ENCODE peak calls at places on chromosomes 12 and 14, in nine cellular contexts. X, K, G, J, H, V, D, Y and F are unnamed samples. For H3K4me1, the result is how much of the 10 kb centered on the place peaks cover.

GRCh38 chr12:120093336-120093591 is 23.3 kb downstream of the RAB35 start:
- DNase-seq in X (no peak), Y (no peak), H (no peak), G (no peak), D (no peak), J (no peak), V (no peak), K (no peak), F (no peak)

GRCh38 chr12:14283489-14284144 is 81.9 kb upstream of the ATF7IP start:
- DNase-seq in V (no peak), J (no peak), H (no peak), G (no peak), Y (no peak), K (no peak), D (no peak), X (no peak), F (no peak)

GRCh38 chr14:60092516-60092915 is 793 bp downstream of the PCNX4 start:
- DNase-seq in H (no peak), G (peak), Y (peak), V (no peak), J (no peak), K (peak), X (no peak), D (no peak), F (no peak)

GRCh38 chr12:11707535-11707934 is 58.1 kb downstream of the ETV6 start:
- DNase-seq in X (no peak), H (peak), Y (no peak), V (no peak), D (no peak), J (no peak), G (peak), K (peak), F (no peak)

GRCh38 chr12:100229876-100230275 is 29.3 kb downstream of the ACTR6 start:
- DNase-seq in J (no peak), K (no peak), V (no peak), X (no peak), D (no peak), H (no peak), G (no peak), Y (no peak), F (no peak)

GRCh38 chr12:14408208-14408607 is 42.7 kb downstream of the ATF7IP start:
- DNase-seq in V (no peak), H (no peak), X (no peak), J (no peak), G (no peak), Y (peak), K (peak), D (no peak), F (no peak)

GRCh38 chr14:77045570-77045890 is 17.0 kb upstream of the IRF2BPL start:
- DNase-seq in Y (no peak), V (no peak), D (no peak), K (no peak), X (no peak), H (no peak), G (peak), J (no peak), F (peak)

GRCh38 chr12:19230896-19231295 is 101.4 kb downstream of the PLEKHA5 start:
- DNase-seq in Y (no peak), X (no peak), G (no peak), D (no peak), V (no peak), J (no peak), H (no peak), K (no peak), F (no peak)

GRCh38 chr14:74638970-74639369 is 26.9 kb upstream of the LTBP2 start:
- DNase-seq in J (no peak), G (no peak), Y (no peak), H (no peak), V (no peak), K (no peak), X (no peak), D (no peak), F (no peak)

GRCh38 chr12:103571286-103571685 is 15.8 kb upstream of the STAB2 start:
- DNase-seq in H (peak), K (peak), X (no peak), J (no peak), G (no peak), D (no peak), V (peak), Y (peak), F (no peak)

GRCh38 chr12:102961488-102961801 is 4.0 kb downstream of the ASCL1 start:
- DNase-seq in X (no peak), J (no peak), Y (no peak), H (no peak), V (no peak), K (no peak), G (no peak), D (no peak), F (no peak)

GRCh38 chr14:86973177-86973576 is 1019.8 kb downstream of the GALC start:
- DNase-seq in V (no peak), H (no peak), D (no peak), Y (no peak), X (no peak), G (no peak), K (no peak), J (no peak), F (no peak)

GRCh38 chr12:50541139-50541538 is 36.4 kb downstream of the DIP2B start:
- DNase-seq in V (no peak), G (no peak), H (no peak), Y (no peak), J (no peak), D (no peak), K (no peak), X (no peak), F (no peak)

GRCh38 chr14:50082784-50083466 is 33.4 kb downstream of the VCPKMT start:
- DNase-seq in K (no peak), J (no peak), G (no peak), D (peak), V (no peak), H (no peak), X (no peak), Y (no peak), F (peak)

GRCh38 chr12:102833687-102834435 is 83.2 kb downstream of the PAH start:
- DNase-seq in X (no peak), D (no peak), Y (peak), V (no peak), G (no peak), J (no peak), K (peak), H (no peak), F (no peak)

GRCh38 chr14:20477211-20477876 is 8.1 kb downstream of the PNP start:
- DNase-seq in K (peak), X (no peak), J (no peak), H (peak), G (peak), D (peak), Y (no peak), V (no peak), F (peak)

DNA sequence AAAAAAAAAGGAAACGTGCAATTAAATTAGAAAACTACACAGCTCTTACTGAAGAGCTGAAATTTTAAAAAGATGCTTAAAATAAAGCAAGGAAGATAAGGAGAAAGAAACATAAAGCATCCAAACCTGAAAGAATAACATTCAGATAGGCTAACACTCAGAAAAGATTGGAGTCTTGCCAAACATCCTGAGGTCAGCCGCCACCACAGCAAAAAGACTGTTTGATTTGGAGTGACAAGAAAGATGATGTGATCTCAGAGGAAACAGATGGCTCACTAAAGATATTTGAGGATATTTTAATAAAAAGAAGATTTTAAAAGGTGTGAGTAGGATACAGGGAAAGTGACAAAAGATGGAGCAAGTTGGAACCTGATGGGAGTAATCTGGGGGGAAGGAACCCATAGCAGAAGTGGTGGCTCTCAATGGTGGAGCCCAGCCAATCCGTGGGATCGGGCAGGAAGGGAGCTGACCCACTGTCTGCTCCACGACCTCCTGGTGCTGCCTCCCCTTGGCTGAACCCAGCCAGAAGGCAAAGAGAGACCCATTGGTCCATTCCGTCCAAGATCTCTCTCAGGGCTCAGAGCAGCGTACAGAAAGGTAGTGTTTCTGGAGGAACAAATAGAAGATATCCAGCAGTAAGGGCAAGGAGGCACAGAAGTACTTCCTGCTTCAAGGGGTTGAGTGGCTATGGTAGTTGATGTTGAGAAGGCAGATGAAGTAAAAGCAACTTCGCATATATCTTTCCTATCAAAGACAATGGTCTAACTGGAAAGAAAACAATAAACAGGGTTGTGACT is 469.6 kb downstream of the RGS6 start:
- DNase-seq in K (no peak), Y (no peak), G (no peak), V (no peak), H (no peak), J (no peak), D (no peak), X (no peak), F (no peak)
- H3K4me3 ChIP-seq in K (no peak), Y (no peak), G (no peak), V (no peak), H (no peak), J (no peak), D (no peak), X (no peak), F (no peak)

GRCh38 chr14:22263961-22264360 is 325.1 kb downstream of the DAD1 start:
- DNase-seq in Y (no peak), G (no peak), K (no peak), D (no peak), H (no peak), V (no peak), J (no peak), X (no peak), F (no peak)
- H3K4me1 ChIP-seq in Y (under half), G (under half), K (under half), D (under half), H (under half), V (under half), J (under half), X (under half), F (under half)

DNA sequence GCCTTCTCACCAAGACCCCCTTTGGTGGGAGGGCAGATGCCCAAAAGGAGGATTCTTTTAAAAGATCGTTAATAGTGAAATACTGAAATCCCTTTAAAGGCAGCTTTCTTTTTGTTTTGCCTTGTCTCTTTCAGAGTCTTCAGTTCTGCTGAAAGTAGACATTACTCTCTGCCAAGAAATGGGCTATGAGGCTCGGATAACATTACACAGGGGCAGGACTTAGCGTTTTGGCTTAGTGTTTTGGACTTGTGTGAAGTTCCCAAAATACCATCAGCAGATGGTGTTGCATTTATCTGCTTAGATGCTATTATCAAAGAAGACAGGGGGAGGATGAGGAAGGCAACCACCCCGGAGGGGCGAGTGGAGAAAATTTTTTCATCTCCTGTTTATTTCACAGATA is 88.3 kb upstream of the METAP2 start:
- DNase-seq in Y (no peak), G (no peak), X (no peak), J (no peak), K (no peak), V (no peak), D (no peak), H (no peak), F (no peak)
- H3K4me3 ChIP-seq in Y (no peak), G (no peak), X (peak), J (no peak), K (no peak), V (no peak), D (no peak), H (peak), F (peak)

DNA sequence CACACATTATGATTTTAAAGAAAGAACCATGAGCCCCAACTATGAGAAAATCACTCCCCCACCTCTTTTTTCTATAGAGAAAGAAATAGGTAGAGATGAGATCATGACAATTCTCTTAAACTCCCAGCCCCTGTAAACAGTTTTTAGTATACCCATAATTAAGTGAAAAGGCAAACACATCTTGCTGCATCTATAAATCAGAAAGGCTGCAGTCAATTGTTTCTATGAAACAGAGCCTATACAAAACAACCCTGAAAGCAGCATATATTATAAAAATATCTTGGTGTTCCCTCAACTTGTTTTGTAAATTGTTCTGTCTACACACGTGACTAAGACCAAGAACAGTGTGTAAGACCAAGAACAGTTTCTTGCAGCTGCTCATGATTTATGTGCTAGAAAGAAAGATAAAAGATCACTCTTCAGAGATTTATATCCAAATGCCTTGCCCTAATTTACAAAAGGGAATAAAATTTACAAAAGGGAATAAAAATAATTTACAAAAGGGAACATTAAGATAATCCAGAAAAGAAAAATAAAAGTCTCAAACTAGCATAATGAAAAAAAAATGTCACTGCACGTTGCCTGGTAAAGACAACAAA is 4.8 kb downstream of the KITLG start:
- DNase-seq in K (no peak), H (no peak), X (no peak), D (no peak), Y (no peak), J (no peak), G (no peak), V (no peak), F (no peak)
- H3K4me1 ChIP-seq in K (under half), H (half or more), X (under half), D (under half), Y (under half), J (under half), G (under half), V (under half), F (under half)

GRCh38 chr12:48972213-48973021 is 882 bp upstream of the WNT10B start:
- DNase-seq in X (no peak), K (no peak), H (no peak), V (peak), D (no peak), J (no peak), Y (no peak), G (no peak), F (no peak)

GRCh38 chr12:48969160-48969771 is 2.3 kb downstream of the WNT10B start:
- DNase-seq in V (no peak), G (no peak), D (no peak), X (no peak), Y (no peak), K (no peak), H (no peak), J (no peak), F (no peak)

GRCh38 chr12:48969847-48970701 is 1.5 kb downstream of the WNT10B start:
- DNase-seq in Y (no peak), D (peak), G (no peak), K (peak), J (no peak), X (no peak), V (peak), H (no peak), F (no peak)

GRCh38 chr12:48973084-48973483 is 1.5 kb upstream of the WNT10B start:
- DNase-seq in Y (no peak), J (no peak), K (no peak), D (no peak), V (no peak), X (no peak), G (no peak), H (no peak), F (no peak)

GRCh38 chr12:48970702-48971334 is 717 bp downstream of the WNT10B start:
- DNase-seq in Y (no peak), K (no peak), V (no peak), J (no peak), D (no peak), H (no peak), G (no peak), X (no peak), F (no peak)
- H3K4me3 ChIP-seq in Y (peak), K (peak), V (no peak), J (peak), D (peak), H (peak), G (no peak), X (peak), F (peak)

GRCh38 chr14:92560106-92560865 is 46.7 kb downstream of the RIN3 start:
- DNase-seq in H (no peak), D (no peak), Y (no peak), K (no peak), V (no peak), X (no peak), G (no peak), J (no peak), F (no peak)

GRCh38 chr14:92563359-92563758 is 49.8 kb downstream of the RIN3 start:
- DNase-seq in J (no peak), H (no peak), Y (no peak), V (no peak), X (no peak), K (no peak), G (no peak), D (no peak), F (no peak)

GRCh38 chr14:92559486-92559885 is 45.9 kb downstream of the RIN3 start:
- DNase-seq in K (no peak), G (no peak), D (no peak), J (no peak), V (no peak), X (no peak), H (no peak), Y (no peak), F (no peak)

GRCh38 chr14:92564361-92565039 is 50.9 kb downstream of the RIN3 start:
- DNase-seq in X (no peak), K (no peak), V (peak), G (peak), Y (no peak), H (peak), D (no peak), J (no peak), F (no peak)

GRCh38 chr14:92561906-92562489 is 48.4 kb downstream of the RIN3 start:
- DNase-seq in D (no peak), H (no peak), Y (no peak), K (no peak), J (no peak), V (no peak), G (no peak), X (no peak), F (no peak)
- H3K4me1 ChIP-seq in D (under half), H (under half), Y (under half), K (under half), J (under half), V (under half), G (under half), X (under half), F (under half)

GRCh38 chr14:37201724-37202123 is 4.0 kb downstream of the MIPOL1 start:
- DNase-seq in K (no peak), V (no peak), X (no peak), J (no peak), Y (no peak), H (no peak), D (no peak), G (no peak), F (no peak)
- H3K4me3 ChIP-seq in K (no peak), V (no peak), X (no peak), J (no peak), Y (no peak), H (no peak), D (no peak), G (no peak), F (no peak)

GRCh38 chr14:68367444-68368014 is 425.3 kb downstream of the ZFP36L1 start:
- DNase-seq in V (no peak), K (no peak), H (no peak), X (no peak), J (no peak), G (no peak), D (no peak), Y (no peak), F (no peak)
- H3K4me1 ChIP-seq in V (under half), K (under half), H (under half), X (under half), J (under half), G (under half), D (under half), Y (under half), F (under half)

DNA sequence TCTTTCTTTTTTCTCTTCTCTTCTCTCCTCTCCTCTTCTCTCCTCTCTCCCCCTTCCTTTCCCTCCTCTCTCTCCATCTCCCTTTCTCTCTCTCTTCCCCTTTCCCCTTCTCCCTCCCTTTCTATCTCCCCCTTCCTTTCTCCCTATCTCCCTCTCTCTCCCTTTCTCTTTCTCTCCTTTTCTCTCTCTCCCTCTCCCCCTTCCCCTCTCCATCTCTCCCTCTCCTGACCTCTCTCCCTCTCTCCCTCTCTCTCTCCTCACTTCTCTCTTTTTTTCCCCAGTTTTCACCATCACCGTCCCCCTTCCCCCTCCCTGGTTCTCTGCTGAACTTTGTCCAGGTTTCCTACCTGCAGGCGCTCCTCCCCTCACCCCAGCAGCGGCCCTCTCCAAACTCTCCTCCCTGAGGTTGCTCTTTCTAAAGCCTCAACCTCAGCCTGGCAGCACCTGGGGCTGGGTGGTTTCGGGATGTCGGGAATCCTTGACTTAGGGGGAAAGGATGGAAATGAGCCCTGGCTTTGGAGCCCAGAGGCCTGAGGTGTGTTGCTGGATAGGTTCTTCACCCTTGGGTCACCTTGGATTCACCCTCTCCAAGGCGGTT is 14.7 kb upstream of the TBX3 start:
- DNase-seq in Y (no peak), H (no peak), D (no peak), V (no peak), J (no peak), X (no peak), G (no peak), K (no peak), F (no peak)
- H3K4me3 ChIP-seq in Y (no peak), H (peak), D (no peak), V (peak), J (peak), X (no peak), G (no peak), K (peak), F (peak)